ENCODE peak calls at places on chromosomes 2 and 18, in five cellular contexts. One of them, this sample, is unnamed.

GRCh38 chr2:215657844-215658243 is 222.0 kb upstream of the FN1 start:
- DNase-seq in esophagus muscularis mucosa: no peak
- DNase-seq in heart left ventricle: no peak
- DNase-seq in esophagus squamous epithelium: no peak
- DNase-seq in breast epithelium: no peak
- DNase-seq in this sample: no peak

GRCh38 chr2:117785740-117786139 is 28.8 kb upstream of the DDX18 start:
- DNase-seq in heart left ventricle: peak
- DNase-seq in esophagus squamous epithelium: peak
- DNase-seq in breast epithelium: no peak
- DNase-seq in esophagus muscularis mucosa: no peak
- DNase-seq in this sample: no peak

GRCh38 chr2:16250466-16250865 is 310.1 kb downstream of the MYCN start:
- DNase-seq in breast epithelium: no peak
- DNase-seq in heart left ventricle: no peak
- DNase-seq in esophagus muscularis mucosa: no peak
- DNase-seq in esophagus squamous epithelium: no peak
- DNase-seq in this sample: no peak

GRCh38 chr2:104944495-104944894 is 90.6 kb downstream of the POU3F3 start:
- DNase-seq in heart left ventricle: no peak
- DNase-seq in esophagus squamous epithelium: no peak
- DNase-seq in esophagus muscularis mucosa: no peak
- DNase-seq in breast epithelium: no peak
- DNase-seq in this sample: no peak

GRCh38 chr2:50444286-50444685 is 587.6 kb downstream of the NRXN1 start:
- DNase-seq in breast epithelium: no peak
- DNase-seq in heart left ventricle: no peak
- DNase-seq in esophagus squamous epithelium: no peak
- DNase-seq in esophagus muscularis mucosa: no peak
- DNase-seq in this sample: no peak

GRCh38 chr18:13548106-13548819 is 178.1 kb downstream of the FAM210A start:
- DNase-seq in heart left ventricle: no peak
- DNase-seq in breast epithelium: no peak
- DNase-seq in esophagus squamous epithelium: no peak
- DNase-seq in esophagus muscularis mucosa: no peak
- DNase-seq in this sample: no peak

GRCh38 chr2:237590272-237591020 is at the start of gene RAB17:
- DNase-seq in esophagus squamous epithelium: no peak
- DNase-seq in breast epithelium: no peak
- DNase-seq in esophagus muscularis mucosa: no peak
- DNase-seq in heart left ventricle: no peak
- DNase-seq in this sample: no peak

GRCh38 chr18:10410472-10411300 is 43.7 kb upstream of the APCDD1 start:
- DNase-seq in esophagus squamous epithelium: no peak
- DNase-seq in esophagus muscularis mucosa: peak
- DNase-seq in breast epithelium: no peak
- DNase-seq in heart left ventricle: no peak
- DNase-seq in this sample: no peak

GRCh38 chr2:12196495-12196894 is 450.1 kb downstream of the LPIN1 start:
- DNase-seq in esophagus squamous epithelium: no peak
- DNase-seq in breast epithelium: no peak
- DNase-seq in heart left ventricle: no peak
- DNase-seq in esophagus muscularis mucosa: no peak
- DNase-seq in this sample: no peak

GRCh38 chr2:195318440-195319111 is 338.4 kb upstream of the SLC39A10 start:
- DNase-seq in esophagus muscularis mucosa: no peak
- DNase-seq in heart left ventricle: peak
- DNase-seq in breast epithelium: no peak
- DNase-seq in esophagus squamous epithelium: no peak
- DNase-seq in this sample: no peak

GRCh38 chr2:48398285-48399135 is 131.4 kb upstream of the STON1 start:
- DNase-seq in esophagus muscularis mucosa: no peak
- DNase-seq in breast epithelium: no peak
- DNase-seq in esophagus squamous epithelium: no peak
- DNase-seq in heart left ventricle: no peak
- DNase-seq in this sample: no peak

GRCh38 chr2:85438291-85439110 is 20.0 kb downstream of the SH2D6 start:
- DNase-seq in breast epithelium: no peak
- DNase-seq in heart left ventricle: no peak
- DNase-seq in esophagus squamous epithelium: no peak
- DNase-seq in esophagus muscularis mucosa: no peak
- DNase-seq in this sample: no peak
- TF ChIP-seq POLR2A in breast epithelium: no peak
- TF ChIP-seq POLR2A in heart left ventricle: no peak
- TF ChIP-seq POLR2A in esophagus squamous epithelium: no peak
- TF ChIP-seq POLR2A in esophagus muscularis mucosa: no peak
- TF ChIP-seq POLR2A in this sample: no peak

GRCh38 chr2:212097001-212097400 is 441.6 kb downstream of the ERBB4 start:
- DNase-seq in heart left ventricle: no peak
- DNase-seq in esophagus muscularis mucosa: no peak
- DNase-seq in esophagus squamous epithelium: no peak
- DNase-seq in breast epithelium: no peak
- DNase-seq in this sample: no peak
- H3K4me3 ChIP-seq in heart left ventricle: no peak
- H3K4me3 ChIP-seq in esophagus muscularis mucosa: no peak
- H3K4me3 ChIP-seq in esophagus squamous epithelium: no peak
- H3K4me3 ChIP-seq in breast epithelium: no peak
- H3K4me3 ChIP-seq in this sample: no peak

DNA sequence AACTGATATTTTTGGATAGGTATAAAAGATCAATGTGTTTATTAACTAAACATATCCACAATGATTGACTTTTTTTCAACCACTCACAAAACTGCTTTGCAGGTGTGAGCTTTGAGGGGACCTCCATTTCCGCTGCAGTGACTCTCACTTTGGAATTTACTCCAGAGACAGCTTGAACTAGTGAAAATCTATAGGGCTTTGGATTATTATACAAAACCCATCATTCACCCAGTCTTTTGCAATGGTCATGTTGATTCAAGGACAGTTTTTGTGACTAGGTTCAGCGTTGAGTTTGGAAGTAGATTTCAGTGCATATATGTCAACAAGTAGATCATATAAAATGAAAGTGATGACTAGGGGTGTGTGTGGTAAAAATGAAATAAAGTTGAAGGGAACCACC is 87.7 kb downstream of the EHBP1 start:
- DNase-seq in esophagus squamous epithelium: no peak
- DNase-seq in heart left ventricle: no peak
- DNase-seq in breast epithelium: no peak
- DNase-seq in esophagus muscularis mucosa: no peak
- DNase-seq in this sample: no peak
- TF ChIP-seq CTCF in esophagus squamous epithelium: no peak
- TF ChIP-seq CTCF in heart left ventricle: no peak
- TF ChIP-seq CTCF in breast epithelium: no peak
- TF ChIP-seq CTCF in esophagus muscularis mucosa: no peak
- TF ChIP-seq CTCF in this sample: no peak

GRCh38 chr18:21600526-21601410 is at the start of gene ESCO1:
- DNase-seq in breast epithelium: peak
- DNase-seq in esophagus muscularis mucosa: peak
- DNase-seq in heart left ventricle: peak
- DNase-seq in esophagus squamous epithelium: peak
- DNase-seq in this sample: peak
- TF ChIP-seq POLR2A in breast epithelium: peak
- TF ChIP-seq POLR2A in esophagus muscularis mucosa: peak
- TF ChIP-seq POLR2A in heart left ventricle: peak
- TF ChIP-seq POLR2A in esophagus squamous epithelium: peak
- TF ChIP-seq POLR2A in this sample: peak

DNA sequence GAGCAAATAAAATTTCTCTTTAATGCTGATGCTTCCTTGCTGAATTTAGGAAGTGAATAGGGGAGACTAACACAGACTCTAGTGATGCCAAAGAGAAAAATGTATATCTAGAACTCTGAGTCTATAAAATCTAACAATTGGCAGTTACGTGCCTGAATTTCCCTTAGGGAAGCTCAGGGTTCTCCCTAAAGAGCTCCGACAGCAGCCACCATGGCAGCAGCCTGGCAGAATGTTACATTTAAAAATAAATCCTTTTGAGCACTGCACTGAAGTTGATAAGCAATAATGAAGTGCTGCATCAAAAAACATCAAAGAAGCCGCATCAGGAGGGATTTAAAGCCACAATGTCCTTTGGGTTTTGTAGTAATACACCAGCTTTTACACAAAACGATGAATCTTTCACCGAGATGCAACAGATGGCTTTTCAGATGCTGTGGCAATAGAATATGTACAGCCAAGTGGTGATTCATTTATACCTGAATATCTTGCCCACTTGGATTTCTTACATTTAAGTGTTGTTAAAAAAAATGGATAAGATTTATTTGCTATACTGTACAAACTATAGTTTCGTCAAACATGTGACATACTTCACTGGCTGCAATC is 291.1 kb upstream of the SESTD1 start:
- DNase-seq in breast epithelium: no peak
- DNase-seq in heart left ventricle: no peak
- DNase-seq in esophagus muscularis mucosa: no peak
- DNase-seq in esophagus squamous epithelium: no peak
- DNase-seq in this sample: no peak
- H3K4me3 ChIP-seq in breast epithelium: no peak
- H3K4me3 ChIP-seq in heart left ventricle: no peak
- H3K4me3 ChIP-seq in esophagus muscularis mucosa: no peak
- H3K4me3 ChIP-seq in esophagus squamous epithelium: no peak
- H3K4me3 ChIP-seq in this sample: no peak